ENCODE peak calls at places on chromosomes 3 and 15, in eight cellular contexts. C is mammary epithelial cell, K is PC-9, E is PC-3, X is kidney, G is hepatocyte, B is H9, O is lung. Q is an unnamed sample.

GRCh38 chr3:141057951-141058800 is 7.0 kb downstream of the SPSB4 start:
- DNase-seq in C (no peak), K (no peak), E (no peak), X (no peak), G (no peak), B (no peak), O (no peak), Q (no peak)

GRCh38 chr15:92631721-92632120 is 23.9 kb downstream of the FAM174B start:
- DNase-seq in C (no peak), K (no peak), E (peak; percentile 27), X (no peak), G (no peak), B (no peak), O (no peak), Q (no peak)

GRCh38 chr15:39631357-39631756 is 50.5 kb downstream of the THBS1 start:
- DNase-seq in C (peak; percentile 79), K (no peak), E (peak; percentile 37), X (no peak), G (no peak), B (no peak), O (no peak), Q (peak; percentile 83)

GRCh38 chr3:98980915-98981596 is 79.6 kb upstream of the DCBLD2 start:
- DNase-seq in C (peak; percentile 93), K (no peak), E (peak; percentile 77), X (no peak), G (no peak), B (no peak), O (no peak), Q (peak; percentile 98)

GRCh38 chr15:73183071-73183470 is 130.8 kb downstream of the NEO1 start:
- DNase-seq in C (no peak), K (no peak), E (no peak), X (no peak), G (no peak), B (no peak), O (no peak), Q (no peak)

GRCh38 chr3:124439586-124439985 is 290.7 kb upstream of the UMPS start:
- DNase-seq in C (no peak), K (no peak), E (no peak), X (no peak), G (no peak), B (no peak), O (no peak), Q (no peak)

GRCh38 chr15:60162911-60163310 is 158.8 kb downstream of the FOXB1 start:
- DNase-seq in C (no peak), K (no peak), E (no peak), X (no peak), G (no peak), B (no peak), O (no peak), Q (peak; percentile 9)

GRCh38 chr15:67198157-67198754 is 56.2 kb downstream of the AAGAB start:
- DNase-seq in C (no peak), K (no peak), E (no peak), X (no peak), G (no peak), B (no peak), O (no peak), Q (no peak)

GRCh38 chr15:74958320-74958907 is 1.8 kb upstream of the RPP25 start:
- DNase-seq in C (no peak), K (peak; percentile 35), E (peak; percentile 31), X (peak; percentile 88), G (peak; percentile 77), B (peak; percentile 69), O (peak; percentile 55), Q (no peak)

GRCh38 chr3:114624047-114624445 is 330.2 kb downstream of the TIGIT start:
- DNase-seq in C (no peak), K (peak; percentile 9), E (no peak), X (peak; percentile 66), G (peak; percentile 46), B (no peak), O (no peak), Q (peak; percentile 57)

GRCh38 chr3:71262368-71263265 is 320.9 kb downstream of the FOXP1 start:
- DNase-seq in C (no peak), K (no peak), E (no peak), X (no peak), G (no peak), B (no peak), O (no peak), Q (no peak)

GRCh38 chr3:135516143-135516542 is 449.4 kb upstream of the PPP2R3A start:
- DNase-seq in C (no peak), K (no peak), E (peak; percentile 19), X (no peak), G (no peak), B (peak; percentile 75), O (no peak), Q (peak; percentile 57)

GRCh38 chr3:188489639-188490405 is 335.9 kb downstream of the LPP start:
- DNase-seq in C (peak; percentile 17), K (no peak), E (no peak), X (no peak), G (no peak), B (no peak), O (no peak), Q (peak; percentile 82)

GRCh38 chr3:159806412-159806811 is 182.2 kb upstream of the IL12A start:
- DNase-seq in C (no peak), K (no peak), E (no peak), X (peak; percentile 67), G (no peak), B (no peak), O (no peak), Q (no peak)

GRCh38 chr3:135869439-135870105 is 96.0 kb upstream of the PPP2R3A start:
- DNase-seq in C (no peak), K (no peak), E (no peak), X (no peak), G (no peak), B (no peak), O (no peak), Q (peak; percentile 61)

GRCh38 chr3:57281710-57282109 is 10.8 kb downstream of the ASB14 start:
- DNase-seq in C (peak; percentile 31), K (no peak), E (peak; percentile 43), X (no peak), G (no peak), B (no peak), O (no peak), Q (peak; percentile 52)

GRCh38 chr3:115862824-115863223 is 239.5 kb downstream of the GAP43 start:
- DNase-seq in C (no peak), K (no peak), E (no peak), X (no peak), G (no peak), B (peak; percentile 39), O (no peak), Q (no peak)

GRCh38 chr15:26531489-26531888 is 241.4 kb downstream of the GABRB3 start:
- DNase-seq in C (no peak), K (no peak), E (peak; percentile 4), X (no peak), G (no peak), B (no peak), O (no peak), Q (no peak)
- H3K9me3 ChIP-seq in C (peaks cover 14% of the 10 kb centered on the region), K (no peaks in the 10 kb centered on the region), E (no peaks in the 10 kb centered on the region), X (no peaks in the 10 kb centered on the region), G (no peaks in the 10 kb centered on the region), B (no peaks in the 10 kb centered on the region), O (peaks cover 9% of the 10 kb centered on the region), Q (no peaks in the 10 kb centered on the region)

GRCh38 chr3:29441422-29441821 is 160.6 kb downstream of the RBMS3 start:
- DNase-seq in C (no peak), K (no peak), E (no peak), X (no peak), G (no peak), B (no peak), O (no peak), Q (no peak)
- TF ChIP-seq CTCF in C (no peak), K (no peak), E (no peak), X (no peak), G (no peak), B (no peak), O (no peak), Q (no peak)

GRCh38 chr3:95595416-95596075 is 1218.8 kb upstream of the EPHA6 start:
- DNase-seq in C (no peak), K (no peak), E (no peak), X (peak; percentile 61), G (no peak), B (no peak), O (no peak), Q (no peak)
- H3K9me3 ChIP-seq in C (peaks cover 10% of the 10 kb centered on the region), K (no peaks in the 10 kb centered on the region), E (no peaks in the 10 kb centered on the region), X (no peaks in the 10 kb centered on the region), G (no peaks in the 10 kb centered on the region), B (peaks cover 4% of the 10 kb centered on the region), O (peaks cover 8% of the 10 kb centered on the region), Q (no peaks in the 10 kb centered on the region)

GRCh38 chr3:181278468-181279238 is 289.1 kb upstream of the DNAJC19 start:
- DNase-seq in C (no peak), K (no peak), E (no peak), X (no peak), G (no peak), B (no peak), O (no peak), Q (no peak)
- TF ChIP-seq CTCF in C (peak; percentile 18), K (peak; percentile 52), E (peak; percentile 28), X (no peak), G (peak; percentile 20), B (peak; percentile 62), O (no peak), Q (peak; percentile 32)

GRCh38 chr15:96535148-96535547 is 204.6 kb downstream of the NR2F2 start:
- DNase-seq in C (no peak), K (no peak), E (no peak), X (no peak), G (no peak), B (no peak), O (no peak), Q (no peak)
- H3K9me3 ChIP-seq in C (no peaks in the 10 kb centered on the region), K (no peaks in the 10 kb centered on the region), E (no peaks in the 10 kb centered on the region), X (no peaks in the 10 kb centered on the region), G (no peaks in the 10 kb centered on the region), B (no peaks in the 10 kb centered on the region), O (no peaks in the 10 kb centered on the region), Q (no peaks in the 10 kb centered on the region)

GRCh38 chr3:128412180-128413002 is 54.3 kb downstream of the DNAJB8 start:
- DNase-seq in C (no peak), K (no peak), E (no peak), X (no peak), G (no peak), B (no peak), O (no peak), Q (no peak)
- TF ChIP-seq CTCF in C (no peak), K (no peak), E (no peak), X (no peak), G (no peak), B (no peak), O (no peak), Q (no peak)

DNA sequence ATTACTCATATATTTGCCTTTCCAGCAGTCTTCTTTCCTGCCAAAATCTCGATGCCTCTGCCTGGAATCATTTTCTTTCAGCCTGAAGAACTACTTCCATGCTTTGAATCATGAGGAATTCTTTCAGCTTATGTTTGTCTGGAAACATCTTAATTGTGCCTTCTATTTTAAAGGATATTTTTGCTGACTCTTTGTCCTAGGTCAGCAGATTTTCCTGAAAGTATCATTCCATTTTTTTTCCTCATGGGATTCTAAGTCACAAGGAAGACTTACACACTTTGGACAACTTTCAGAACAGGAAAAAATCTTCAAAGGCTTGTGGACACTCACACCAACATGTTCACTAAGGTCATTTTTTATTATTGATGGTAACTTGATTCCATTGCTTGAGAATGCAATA is 10.1 kb downstream of the PRR23E start:
- DNase-seq in C (no peak), K (no peak), E (peak; percentile 27), X (no peak), G (no peak), B (no peak), O (no peak), Q (no peak)
- H3K9me3 ChIP-seq in C (peaks cover 3% of the 10 kb centered on the region), K (no peaks in the 10 kb centered on the region), E (no peaks in the 10 kb centered on the region), X (peaks cover 3% of the 10 kb centered on the region), G (no peaks in the 10 kb centered on the region), B (no peaks in the 10 kb centered on the region), O (no peaks in the 10 kb centered on the region), Q (no peaks in the 10 kb centered on the region)